ENCODE peak calls at places on chromosome 6, in seven cellular contexts. A, I, H, E, M, P and V are unnamed samples.

GRCh38 chr6:158441639-158442308 is 118.1 kb upstream of the TMEM181 start:
- DNase-seq in A (no peak), E (no peak), H (no peak), I (peak; percentile 52), P (no peak), M (no peak), V (no peak)

GRCh38 chr6:166903027-166903426 is 53.3 kb downstream of the RNASET2 start:
- DNase-seq in E (no peak), H (no peak), A (peak; percentile 28), M (no peak), P (no peak), I (no peak), V (no peak)

GRCh38 chr6:44157152-44157521 is 1.5 kb upstream of the CAPN11 start:
- DNase-seq in A (no peak), M (no peak), H (no peak), P (no peak), E (no peak), I (no peak), V (no peak)

GRCh38 chr6:128139519-128139918 is 238.7 kb upstream of the THEMIS start:
- DNase-seq in I (no peak), A (no peak), E (no peak), H (no peak), M (no peak), P (no peak), V (no peak)

GRCh38 chr6:53671111-53671510 is 5.6 kb upstream of the KLHL31 start:
- DNase-seq in H (no peak), I (no peak), M (no peak), P (no peak), E (no peak), A (no peak), V (no peak)

GRCh38 chr6:30800876-30801275 is 56.5 kb upstream of the IER3 start:
- DNase-seq in A (no peak), M (no peak), I (peak; percentile 29), E (no peak), P (no peak), H (no peak), V (no peak)

GRCh38 chr6:30782425-30783014 is 38.2 kb upstream of the IER3 start:
- DNase-seq in A (no peak), P (no peak), M (no peak), H (no peak), I (no peak), E (no peak), V (no peak)

GRCh38 chr6:121865811-121866210 is 430.4 kb downstream of the GJA1 start:
- DNase-seq in M (no peak), A (no peak), P (no peak), E (no peak), H (no peak), I (no peak), V (no peak)

GRCh38 chr6:15588966-15589634 is 73.7 kb downstream of the DTNBP1 start:
- DNase-seq in A (no peak), H (no peak), M (no peak), E (no peak), I (no peak), P (no peak), V (no peak)

GRCh38 chr6:36127462-36128016 is 2.8 kb upstream of the MAPK13 start:
- DNase-seq in P (no peak), H (no peak), I (peak; percentile 21), E (no peak), A (no peak), M (peak; percentile 86), V (no peak)

GRCh38 chr6:147643341-147644200 is 135.1 kb downstream of the SAMD5 start:
- DNase-seq in P (no peak), I (no peak), A (no peak), H (no peak), E (no peak), M (no peak), V (no peak)

GRCh38 chr6:40671338-40672050 is 84.3 kb upstream of the LRFN2 start:
- DNase-seq in P (no peak), H (no peak), I (no peak), A (no peak), M (no peak), E (no peak), V (no peak)

GRCh38 chr6:95589067-95589466 is 11.7 kb downstream of the MANEA start:
- DNase-seq in E (no peak), I (no peak), M (no peak), P (no peak), H (no peak), A (no peak), V (no peak)

GRCh38 chr6:156776470-156776840 is 723 bp upstream of the ARID1B start:
- DNase-seq in E (no peak), P (no peak), I (no peak), M (no peak), A (peak; percentile 51), H (no peak), V (peak; percentile 46)

GRCh38 chr6:168107191-168107940 is 28.4 kb upstream of the FRMD1 start:
- DNase-seq in A (no peak), P (no peak), H (no peak), I (no peak), M (peak; percentile 26), E (no peak), V (no peak)

GRCh38 chr6:35497571-35498406 is 910 bp upstream of the TEAD3 start:
- DNase-seq in M (peak; percentile 77), E (peak; percentile 71), A (peak; percentile 67), I (peak; percentile 81), H (no peak), P (peak; percentile 86), V (peak; percentile 74)

GRCh38 chr6:13165518-13166186 is 162.7 kb downstream of the TBC1D7 start:
- DNase-seq in A (no peak), P (no peak), M (no peak), E (no peak), I (no peak), H (no peak), V (no peak)

GRCh38 chr6:3500262-3501001 is 43.6 kb upstream of the SLC22A23 start:
- DNase-seq in P (no peak), M (no peak), I (no peak), E (no peak), A (no peak), H (no peak), V (no peak)

GRCh38 chr6:170208171-170208601 is 82.7 kb downstream of the DLL1 start:
- DNase-seq in I (no peak), H (no peak), M (no peak), E (peak; percentile 1), P (peak; percentile 26), A (peak; percentile 22), V (no peak)

GRCh38 chr6:159233365-159234101 is 64.3 kb downstream of the FNDC1 start:
- DNase-seq in E (no peak), P (peak; percentile 82), A (no peak), I (no peak), M (no peak), H (no peak), V (no peak)

GRCh38 chr6:114638346-114638745 is 295.5 kb upstream of the HS3ST5 start:
- DNase-seq in I (no peak), H (no peak), P (peak; percentile 83), M (no peak), E (no peak), A (no peak), V (no peak)

GRCh38 chr6:26296857-26297648 is 67.9 kb upstream of the BTN3A2 start:
- DNase-seq in A (no peak), M (no peak), H (no peak), E (no peak), I (no peak), P (no peak), V (no peak)

GRCh38 chr6:157150076-157150475 is 173.2 kb downstream of the TMEM242 start:
- DNase-seq in A (no peak), I (no peak), M (no peak), E (no peak), P (no peak), H (no peak), V (no peak)

GRCh38 chr6:158591134-158591809 is 31.4 kb downstream of the TMEM181 start:
- DNase-seq in E (no peak), P (no peak), H (no peak), I (no peak), A (no peak), M (no peak), V (no peak)

DNA sequence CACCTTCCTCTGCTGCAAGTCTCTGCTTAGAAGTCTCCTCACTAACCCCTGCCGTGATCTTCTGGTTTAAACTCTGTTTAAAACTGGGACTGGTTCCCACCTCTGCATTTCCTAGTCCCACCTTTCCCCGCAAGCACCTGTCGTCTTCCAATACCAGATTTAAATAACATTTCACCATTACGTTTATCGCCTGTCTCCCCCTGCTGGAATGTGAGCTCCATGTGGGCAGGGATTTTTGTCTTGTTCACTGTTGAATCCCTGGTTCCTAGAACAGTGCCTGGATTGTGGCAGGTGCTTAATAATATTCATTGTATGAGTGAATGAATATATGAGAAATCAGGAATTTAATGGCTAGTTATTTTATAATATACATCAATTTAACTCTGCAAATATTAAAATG is 2.7 kb downstream of the GUCA1A start:
- DNase-seq in I (no peak), M (no peak), E (no peak), A (no peak), H (no peak), P (no peak), V (no peak)
- TF ChIP-seq CTCF in I (no peak), M (no peak), E (no peak), A (no peak), H (no peak), P (peak; percentile 67), V (no peak)

GRCh38 chr6:138004423-138005287 is 102.6 kb downstream of the PERP start:
- DNase-seq in P (no peak), H (no peak), A (peak; percentile 46), M (no peak), I (no peak), E (no peak), V (peak; percentile 38)
- TF ChIP-seq CTCF in P (peak; percentile 75), H (no peak), A (peak; percentile 54), M (peak; percentile 50), I (no peak), E (no peak), V (peak; percentile 50)

GRCh38 chr6:42819803-42820508 is 38.1 kb downstream of the BICRAL start:
- DNase-seq in A (no peak), I (no peak), E (no peak), M (no peak), H (no peak), P (peak; percentile 66), V (peak; percentile 12)
- TF ChIP-seq CTCF in A (no peak), I (no peak), E (no peak), M (peak; percentile 37), H (no peak), P (peak; percentile 74), V (no peak)

DNA sequence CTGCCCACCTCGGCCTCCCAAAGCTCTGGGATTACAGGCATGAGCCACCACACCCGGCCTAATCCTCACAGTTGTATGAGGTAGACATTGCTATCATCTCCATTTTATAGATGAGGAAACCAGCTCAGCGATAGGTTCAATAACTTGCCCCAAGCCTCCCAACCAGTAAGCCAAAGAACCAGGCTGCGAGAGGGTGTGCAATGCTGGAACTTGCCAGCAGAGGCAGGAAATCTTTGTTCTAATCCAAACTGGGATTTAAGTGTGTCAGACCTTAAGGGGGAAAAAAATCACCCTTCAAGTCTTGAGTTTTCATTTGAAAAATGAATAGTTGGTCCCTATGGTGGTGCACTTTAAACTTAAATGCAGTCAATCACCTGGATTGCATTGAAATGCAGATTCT is 20.1 kb upstream of the RNGTT start:
- DNase-seq in A (no peak), P (peak; percentile 84), E (no peak), M (no peak), I (no peak), H (no peak), V (no peak)
- TF ChIP-seq CTCF in A (peak; percentile 18), P (peak; percentile 75), E (peak; percentile 49), M (peak; percentile 54), I (peak; percentile 32), H (peak; percentile 23), V (no peak)